ENCODE peak calls at places on chromosomes 12 and 14, in seven cellular contexts. K is K562, R is GM23338, M is HCT116, P is HepG2, C is Panc1, O is SK-N-SH. Z is an unnamed sample.

GRCh38 chr12:57754411-57755193 is at the start of gene MARCHF9:
- DNase-seq in C (no peak), M (no peak), R (peak; percentile 84), O (peak; percentile 87), P (no peak), K (peak; percentile 89), Z (peak; percentile 63)

GRCh38 chr14:20332946-20333782 is at the start of gene CCNB1IP1:
- DNase-seq in P (peak; percentile 94), O (peak; percentile 79), M (peak; percentile 91), R (peak; percentile 97), K (peak; percentile 89), C (peak; percentile 64), Z (peak; percentile 92)

GRCh38 chr12:106171117-106171750 is 32.5 kb upstream of the NUAK1 start:
- DNase-seq in O (no peak), C (no peak), P (no peak), R (no peak), K (no peak), M (no peak), Z (no peak)

GRCh38 chr14:55556929-55557623 is 22.9 kb upstream of the KTN1 start:
- DNase-seq in M (peak; percentile 38), R (no peak), P (peak; percentile 34), K (no peak), O (peak; percentile 66), C (no peak), Z (no peak)

GRCh38 chr12:99386907-99387306 is 260.6 kb upstream of the GARIN6 start:
- DNase-seq in R (peak; percentile 80), K (peak; percentile 21), O (peak; percentile 3), P (peak; percentile 48), M (peak; percentile 28), C (no peak), Z (peak; percentile 4)

GRCh38 chr14:55107766-55108554 is 21.1 kb upstream of the LGALS3 start:
- DNase-seq in K (peak; percentile 83), P (peak; percentile 83), O (no peak), R (no peak), C (no peak), M (peak; percentile 91), Z (peak; percentile 77)

GRCh38 chr12:112350593-112351592 is 31.3 kb downstream of the HECTD4 start:
- DNase-seq in K (peak; percentile 96), O (no peak), C (no peak), R (no peak), M (no peak), P (no peak), Z (no peak)

GRCh38 chr12:58346032-58346632 is 404.8 kb downstream of the ATP23 start:
- DNase-seq in K (peak; percentile 17), R (peak; percentile 70), C (no peak), M (peak; percentile 12), P (peak; percentile 4), O (peak; percentile 25), Z (no peak)

GRCh38 chr14:53882684-53883083 is 73.9 kb downstream of the BMP4 start:
- DNase-seq in O (no peak), C (no peak), M (peak; percentile 49), R (no peak), K (no peak), P (peak; percentile 81), Z (no peak)

GRCh38 chr14:24274101-24274543 is 2.7 kb upstream of the RABGGTA start:
- DNase-seq in M (no peak), R (peak; percentile 21), C (no peak), K (peak; percentile 71), O (no peak), P (no peak), Z (peak; percentile 89)

GRCh38 chr12:131097247-131098177 is 143.8 kb downstream of the ADGRD1 start:
- DNase-seq in M (no peak), P (no peak), O (peak; percentile 92), C (no peak), K (no peak), R (no peak), Z (no peak)

GRCh38 chr14:67432088-67432564 is 20.2 kb upstream of the PLEK2 start:
- DNase-seq in C (no peak), P (no peak), R (no peak), M (no peak), O (no peak), K (no peak), Z (no peak)

GRCh38 chr12:108332791-108333382 is 6.2 kb downstream of the CMKLR1 start:
- DNase-seq in P (no peak), C (no peak), O (no peak), K (peak; percentile 31), R (no peak), M (no peak), Z (peak; percentile 12)

GRCh38 chr12:101455685-101456084 is 19.5 kb upstream of the SPIC start:
- DNase-seq in K (no peak), P (no peak), M (no peak), O (no peak), C (no peak), R (no peak), Z (no peak)

GRCh38 chr12:74747305-74747704 is 209.7 kb downstream of the ATXN7L3B start:
- DNase-seq in M (peak; percentile 21), P (no peak), K (no peak), O (no peak), R (peak; percentile 7), C (no peak), Z (no peak)

GRCh38 chr14:19823765-19824164 is 20.2 kb downstream of the OR4N2 start:
- DNase-seq in K (no peak), M (no peak), R (no peak), P (no peak), C (no peak), O (no peak), Z (no peak)

GRCh38 chr14:31700282-31701074 is 139.3 kb downstream of the NUBPL start:
- DNase-seq in M (no peak), C (no peak), K (no peak), R (no peak), O (no peak), P (no peak), Z (no peak)

GRCh38 chr12:16609140-16609539 is 3.2 kb upstream of the LMO3 start:
- DNase-seq in M (no peak), K (no peak), C (no peak), P (no peak), R (no peak), O (no peak), Z (no peak)

GRCh38 chr12:49019435-49020317 is 1.1 kb upstream of the PRKAG1 start:
- DNase-seq in P (peak; percentile 39), C (no peak), R (peak; percentile 78), O (peak; percentile 74), M (no peak), K (peak; percentile 81), Z (peak; percentile 66)

GRCh38 chr12:65720739-65721138 is 103.5 kb upstream of the HMGA2 start:
- DNase-seq in M (no peak), K (no peak), C (no peak), O (no peak), P (no peak), R (no peak), Z (no peak)

GRCh38 chr12:121059031-121059898 is 20.2 kb upstream of the OASL start:
- DNase-seq in R (no peak), C (no peak), P (no peak), M (no peak), O (no peak), K (no peak), Z (no peak)

GRCh38 chr14:70029296-70030132 is 150.3 kb downstream of the SMOC1 start:
- DNase-seq in K (no peak), O (no peak), R (no peak), P (no peak), M (no peak), C (no peak), Z (no peak)
- H3K27ac ChIP-seq in K (no peak overlapping the region), O (no peak overlapping the region), R (no peak overlapping the region), P (no peak overlapping the region), M (no peak overlapping the region), C (no peak overlapping the region), Z (no peak overlapping the region)

GRCh38 chr14:51950007-51950406 is 39.3 kb upstream of the RTRAF start:
- DNase-seq in P (no peak), M (no peak), C (no peak), K (no peak), O (no peak), R (no peak), Z (no peak)

GRCh38 chr14:51953996-51954395 is 35.4 kb upstream of the RTRAF start:
- DNase-seq in M (no peak), C (no peak), R (no peak), O (no peak), P (no peak), K (no peak), Z (no peak)

GRCh38 chr14:51959928-51960327 is 29.4 kb upstream of the RTRAF start:
- DNase-seq in O (no peak), K (no peak), P (no peak), C (no peak), R (no peak), M (no peak), Z (no peak)

GRCh38 chr14:51957950-51958349 is 31.4 kb upstream of the RTRAF start:
- DNase-seq in O (no peak), M (no peak), P (no peak), C (no peak), K (no peak), R (no peak), Z (no peak)

GRCh38 chr14:51954657-51955056 is 34.7 kb upstream of the RTRAF start:
- DNase-seq in P (no peak), O (no peak), M (no peak), R (peak; percentile 42), K (no peak), C (no peak), Z (no peak)
- TF ChIP-seq REST in P (no peak), O (no peak), M (no peak), R (no peak), K (no peak), C (no peak), Z (no peak)

GRCh38 chr14:77638738-77639137 is 22.3 kb upstream of the SPTLC2 start:
- DNase-seq in K (peak; percentile 44), O (no peak), R (no peak), C (no peak), M (no peak), P (no peak), Z (no peak)
- TF ChIP-seq POLR2AphosphoS5 in K (no peak), O (no peak), R (no peak), C (no peak), M (no peak), P (no peak), Z (no peak)

GRCh38 chr14:70731447-70732239 is 77.7 kb downstream of the MAP3K9 start:
- DNase-seq in K (no peak), P (no peak), O (no peak), M (no peak), C (no peak), R (no peak), Z (no peak)
- H3K27ac ChIP-seq in K (no peak overlapping the region), P (no peak overlapping the region), O (no peak overlapping the region), M (no peak overlapping the region), C (no peak overlapping the region), R (no peak overlapping the region), Z (no peak overlapping the region)

GRCh38 chr14:106372870-106373657 is 846.7 kb downstream of the TMEM121 start:
- DNase-seq in C (peak; percentile 17), M (peak; percentile 7), O (peak; percentile 81), R (peak; percentile 33), P (peak; percentile 42), K (peak; percentile 75), Z (peak; percentile 51)
- TF ChIP-seq REST in C (no peak), M (no peak), O (no peak), R (no peak), P (no peak), K (no peak), Z (no peak)

Z was measured in HL-60.